ENCODE peak calls at places on chromosome 10, in eight cellular contexts. C is left lung, Z is left ventricle myocardium inferior, X is GM13977, W is OCI-LY7, L is omental fat pad, U is transverse colon, M is progenitor cell of endocrine pancreas. F is an unnamed sample.

GRCh38 chr10:96991313-96991841 is 159.3 kb downstream of the LCOR start:
- DNase-seq in C (no peak), Z (no peak), X (no peak), W (no peak), L (no peak), U (no peak), M (no peak), F (no peak)

GRCh38 chr10:62760401-62760800 is 44.1 kb upstream of the ADO start:
- DNase-seq in C (no peak), Z (no peak), X (no peak), W (no peak), L (no peak), U (no peak), M (no peak), F (no peak)

GRCh38 chr10:119005377-119006043 is 24.0 kb upstream of the NANOS1 start:
- DNase-seq in C (no peak), Z (no peak), X (no peak), W (no peak), L (no peak), U (no peak), M (no peak), F (no peak)

GRCh38 chr10:35027567-35027966 is 62.6 kb downstream of the CUL2 start:
- DNase-seq in C (no peak), Z (no peak), X (no peak), W (no peak), L (no peak), U (no peak), M (no peak), F (no peak)

GRCh38 chr10:35011771-35012191 is 78.4 kb downstream of the CUL2 start:
- DNase-seq in C (no peak), Z (no peak), X (no peak), W (no peak), L (no peak), U (no peak), M (no peak), F (no peak)

GRCh38 chr10:99779335-99779734 is 3.1 kb upstream of the ABCC2 start:
- DNase-seq in C (no peak), Z (no peak), X (no peak), W (peak), L (no peak), U (no peak), M (no peak), F (no peak)

GRCh38 chr10:69505636-69506318 is 54.5 kb downstream of the TSPAN15 start:
- DNase-seq in C (no peak), Z (no peak), X (no peak), W (no peak), L (no peak), U (no peak), M (no peak), F (no peak)

GRCh38 chr10:65907199-65907712 is 1018.6 kb upstream of the LRRTM3 start:
- DNase-seq in C (no peak), Z (no peak), X (no peak), W (no peak), L (no peak), U (no peak), M (no peak), F (no peak)

GRCh38 chr10:48414160-48414559 is 107.7 kb downstream of the MAPK8 start:
- DNase-seq in C (no peak), Z (no peak), X (no peak), W (no peak), L (no peak), U (no peak), M (no peak), F (no peak)

GRCh38 chr10:7070950-7071349 is 339.9 kb downstream of the SFMBT2 start:
- DNase-seq in C (no peak), Z (no peak), X (no peak), W (peak), L (no peak), U (no peak), M (no peak), F (no peak)

GRCh38 chr10:25175527-25176420 is 973 bp downstream of the GPR158 start:
- DNase-seq in C (no peak), Z (no peak), X (no peak), W (no peak), L (no peak), U (peak), M (peak), F (no peak)

GRCh38 chr10:117241541-117242462 is 888 bp downstream of the SLC18A2 start:
- DNase-seq in C (no peak), Z (no peak), X (no peak), W (no peak), L (no peak), U (no peak), M (no peak), F (no peak)

GRCh38 chr10:101709359-101710063 is 14.5 kb upstream of the FBXW4 start:
- DNase-seq in C (no peak), Z (no peak), X (no peak), W (no peak), L (no peak), U (no peak), M (no peak), F (no peak)

GRCh38 chr10:77195101-77195500 is 442.5 kb downstream of the KCNMA1 start:
- DNase-seq in C (no peak), Z (no peak), X (no peak), W (no peak), L (no peak), U (no peak), M (no peak), F (no peak)

GRCh38 chr10:80894339-80894791 is 356.7 kb downstream of the SH2D4B start:
- DNase-seq in C (no peak), Z (no peak), X (no peak), W (no peak), L (no peak), U (no peak), M (no peak), F (no peak)

GRCh38 chr10:124110882-124111281 is 17.5 kb upstream of the CHST15 start:
- DNase-seq in C (no peak), Z (no peak), X (no peak), W (no peak), L (no peak), U (no peak), M (no peak), F (no peak)

GRCh38 chr10:97685395-97685958 is 1.6 kb downstream of the AVPI1 start:
- DNase-seq in C (no peak), Z (no peak), X (no peak), W (no peak), L (no peak), U (peak), M (no peak), F (no peak)

GRCh38 chr10:27364028-27364427 is 123.4 kb upstream of the ACBD5 start:
- DNase-seq in C (no peak), Z (no peak), X (no peak), W (no peak), L (no peak), U (no peak), M (no peak), F (no peak)

GRCh38 chr10:93821051-93821772 is 63.5 kb downstream of the LGI1 start:
- DNase-seq in C (no peak), Z (no peak), X (no peak), W (peak), L (no peak), U (no peak), M (no peak), F (no peak)

GRCh38 chr10:5501976-5502902 is 2.9 kb upstream of the CALML5 start:
- DNase-seq in C (peak), Z (no peak), X (no peak), W (no peak), L (no peak), U (peak), M (no peak), F (no peak)

GRCh38 chr10:129771024-129771423 is 193.1 kb downstream of the EBF3 start:
- DNase-seq in C (no peak), Z (no peak), X (no peak), W (no peak), L (no peak), U (no peak), M (peak), F (peak)

GRCh38 chr10:69349542-69349888 is 67.2 kb downstream of the TACR2 start:
- DNase-seq in C (no peak), Z (no peak), X (no peak), W (no peak), L (no peak), U (no peak), M (no peak), F (no peak)

GRCh38 chr10:78898341-78899097 is 170.2 kb upstream of the ZMIZ1 start:
- DNase-seq in C (no peak), Z (no peak), X (no peak), W (no peak), L (no peak), U (no peak), M (peak), F (no peak)

GRCh38 chr10:103856497-103857175 is 1.3 kb upstream of the SH3PXD2A start:
- DNase-seq in C (no peak), Z (no peak), X (no peak), W (no peak), L (no peak), U (no peak), M (no peak), F (no peak)

GRCh38 chr10:103855852-103856496 is 598 bp upstream of the SH3PXD2A start:
- DNase-seq in C (no peak), Z (no peak), X (no peak), W (no peak), L (no peak), U (no peak), M (peak), F (no peak)

GRCh38 chr10:103854265-103854686 is 1.1 kb downstream of the SH3PXD2A start:
- DNase-seq in C (no peak), Z (no peak), X (no peak), W (no peak), L (no peak), U (peak), M (no peak), F (no peak)

GRCh38 chr10:103854687-103855423 is 521 bp downstream of the SH3PXD2A start:
- DNase-seq in C (no peak), Z (peak), X (peak), W (no peak), L (no peak), U (peak), M (peak), F (no peak)

DNA sequence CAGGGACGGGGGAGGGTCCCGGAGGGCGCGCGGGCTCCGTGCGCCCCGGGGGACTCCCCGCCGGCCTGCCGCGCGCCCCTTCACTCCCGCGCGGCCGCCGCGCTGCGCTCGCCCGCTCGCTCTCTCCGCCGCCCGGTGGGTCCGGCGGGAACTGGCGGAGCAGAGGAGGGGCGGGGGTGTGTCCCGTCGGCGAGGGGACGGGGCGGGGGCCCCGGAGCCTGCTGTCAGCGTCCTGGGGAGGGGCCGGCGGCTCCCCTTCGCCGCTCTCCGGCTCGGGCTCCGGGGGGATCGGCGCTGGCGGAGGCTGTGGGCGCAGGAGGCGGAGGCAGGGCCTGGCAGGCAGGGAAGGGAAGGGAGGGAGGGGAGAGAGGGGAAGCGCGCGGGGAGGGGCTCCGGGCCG is at the start of gene SH3PXD2A:
- DNase-seq in C (no peak), Z (peak), X (peak), W (no peak), L (no peak), U (peak), M (peak), F (no peak)
- TF ChIP-seq CTCF in C (no peak), Z (peak), X (no peak), W (no peak), L (no peak), U (no peak), M (no peak), F (no peak)

DNA sequence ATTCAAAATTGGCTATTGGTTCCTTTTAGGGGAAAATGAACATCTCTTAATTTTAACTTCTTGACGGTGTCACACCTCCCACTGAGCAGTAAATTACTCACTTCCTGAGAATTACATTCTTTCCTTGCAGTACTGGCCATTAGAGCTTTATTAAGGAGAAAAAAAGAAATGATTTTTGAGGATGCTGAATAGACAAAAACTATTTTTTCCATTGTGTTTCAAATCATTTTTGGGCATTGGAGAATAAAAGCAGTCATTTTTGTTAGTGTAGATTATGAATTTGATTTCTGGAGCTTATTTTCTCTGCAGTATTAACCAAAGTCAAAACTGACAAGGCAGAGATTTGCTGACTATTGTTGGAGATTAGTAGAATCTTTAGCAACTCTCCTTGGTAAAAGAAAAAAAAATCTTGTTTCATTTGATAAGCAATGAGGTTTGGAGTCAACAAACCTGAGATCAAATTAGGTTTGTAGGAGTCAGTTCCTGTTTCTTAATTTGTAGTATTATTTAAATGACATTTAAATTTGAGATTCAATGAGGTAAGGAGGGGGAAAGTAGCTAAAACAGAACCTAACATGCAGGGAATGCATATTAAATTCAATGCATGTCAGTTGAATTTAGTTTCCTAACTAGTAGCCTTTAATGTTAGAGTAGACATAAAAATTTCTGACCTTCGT is 70.6 kb downstream of the AP3M1 start:
- DNase-seq in C (no peak), Z (no peak), X (no peak), W (no peak), L (no peak), U (no peak), M (no peak), F (no peak)
- TF ChIP-seq CTCF in C (no peak), Z (no peak), X (no peak), W (peak), L (no peak), U (no peak), M (no peak), F (no peak)

DNA sequence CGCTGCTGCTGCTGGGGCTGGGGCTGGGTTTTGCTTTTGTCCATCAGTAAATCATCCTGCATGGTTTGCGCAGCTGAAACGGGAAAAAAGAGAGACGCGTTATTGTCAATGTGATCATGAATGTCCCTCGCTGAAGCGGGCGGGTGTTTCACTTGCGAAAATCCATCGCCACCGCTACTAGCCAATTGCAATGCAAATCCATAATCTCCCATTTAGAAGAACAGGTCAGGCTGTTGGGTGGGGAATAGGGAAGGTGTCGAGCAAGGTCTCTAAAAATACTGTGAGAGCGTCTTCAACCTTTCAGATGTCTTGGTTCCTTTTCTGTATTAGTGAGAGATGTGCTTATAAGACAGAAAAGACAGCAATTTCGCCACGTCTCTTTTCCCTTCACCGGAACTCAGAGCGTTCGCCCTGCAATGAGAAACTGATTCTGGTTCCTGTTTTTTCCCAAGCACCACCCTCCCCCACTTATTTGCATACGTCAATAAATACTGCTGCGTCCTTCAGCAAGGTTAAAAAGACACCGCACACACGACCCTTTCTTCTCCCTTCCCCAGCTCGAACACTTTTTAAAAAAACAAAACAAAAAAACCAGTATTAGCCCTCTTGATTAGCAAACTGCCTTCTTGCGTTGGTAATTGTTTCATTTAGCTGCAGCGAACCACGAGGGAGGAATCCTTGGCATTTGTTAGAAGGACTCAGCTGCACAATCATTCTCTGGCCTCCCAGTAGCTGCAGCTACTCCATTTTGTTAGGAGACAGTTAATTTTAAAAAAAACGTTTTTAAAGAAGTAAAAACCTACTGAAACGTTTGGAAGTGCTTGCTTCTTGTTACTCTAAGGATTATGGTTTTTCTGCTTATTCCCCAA is 50.4 kb downstream of the CPEB3 start:
- DNase-seq in C (peak), Z (no peak), X (peak), W (peak), L (no peak), U (peak), M (peak), F (no peak)
- TF ChIP-seq CTCF in C (no peak), Z (no peak), X (no peak), W (no peak), L (no peak), U (no peak), M (no peak), F (no peak)

GRCh38 chr10:125130260-125130659 is 30.1 kb downstream of the CTBP2 start:
- DNase-seq in C (no peak), Z (no peak), X (no peak), W (no peak), L (no peak), U (no peak), M (no peak), F (no peak)

GRCh38 chr10:125127110-125127509 is 33.3 kb downstream of the CTBP2 start:
- DNase-seq in C (no peak), Z (no peak), X (no peak), W (no peak), L (no peak), U (no peak), M (no peak), F (no peak)

GRCh38 chr10:125129076-125129458 is 31.3 kb downstream of the CTBP2 start:
- DNase-seq in C (no peak), Z (no peak), X (no peak), W (no peak), L (no peak), U (no peak), M (no peak), F (no peak)

GRCh38 chr10:125127986-125128385 is 32.4 kb downstream of the CTBP2 start:
- DNase-seq in C (no peak), Z (no peak), X (no peak), W (no peak), L (no peak), U (no peak), M (no peak), F (no peak)

GRCh38 chr10:125128397-125129075 is 31.8 kb downstream of the CTBP2 start:
- DNase-seq in C (no peak), Z (no peak), X (no peak), W (no peak), L (no peak), U (no peak), M (no peak), F (no peak)
- TF ChIP-seq CTCF in C (no peak), Z (no peak), X (no peak), W (no peak), L (no peak), U (no peak), M (no peak), F (no peak)

F was measured in natural killer cell.